ENCODE peak calls at places on chromosome 22, in eight cellular contexts. X is stimulated activated CD4-positive, alpha-beta T cell treated with anti-CD3 and anti-CD28 coated beads, Interleukin-12 subunit alpha, Interleukin-12 subunit beta, amount 100 ng/mL, for 48 hours; G is kidney; O is suprapubic skin; R is ACHN; H is A549; S is NCI-H1694 treated with DMSO at 0.1 percent for 48 hours; I is H7. W is an unnamed sample.

GRCh38 chr22:19341500-19341899 is 50.0 kb upstream of the CLTCL1 start:
- DNase-seq in X (no peak), G (no peak), O (no peak), R (no peak), H (no peak), S (no peak), I (no peak), W (no peak)

GRCh38 chr22:37230673-37231405 is 13.2 kb downstream of the RAC2 start:
- DNase-seq in X (peak; percentile 83), G (no peak), O (no peak), R (no peak), H (no peak), S (no peak), I (peak; percentile 38), W (no peak)

GRCh38 chr22:27510024-27510423 is 291.5 kb downstream of the MN1 start:
- DNase-seq in X (no peak), G (no peak), O (no peak), R (no peak), H (no peak), S (no peak), I (no peak), W (no peak)

GRCh38 chr22:20203142-20204099 is 52.6 kb upstream of the CCDC188 start:
- DNase-seq in X (no peak), G (no peak), O (no peak), R (peak; percentile 39), H (no peak), S (no peak), I (peak; percentile 87), W (no peak)

GRCh38 chr22:30753701-30754100 is 59.0 kb downstream of the OSBP2 start:
- DNase-seq in X (no peak), G (no peak), O (no peak), R (no peak), H (no peak), S (no peak), I (no peak), W (no peak)

GRCh38 chr22:39994046-39994565 is 648 bp upstream of the FAM83F start:
- DNase-seq in X (peak; percentile 15), G (peak; percentile 48), O (no peak), R (no peak), H (no peak), S (no peak), I (no peak), W (no peak)

GRCh38 chr22:33271390-33272161 is 213.4 kb upstream of the SYN3 start:
- DNase-seq in X (no peak), G (no peak), O (no peak), R (no peak), H (no peak), S (peak; percentile 60), I (no peak), W (no peak)

GRCh38 chr22:29632672-29633071 is 29.2 kb downstream of the NF2 start:
- DNase-seq in X (no peak), G (no peak), O (no peak), R (no peak), H (no peak), S (no peak), I (no peak), W (no peak)

GRCh38 chr22:37045958-37046357 is 5.6 kb upstream of the KCTD17 start:
- DNase-seq in X (no peak), G (no peak), O (no peak), R (peak; percentile 64), H (peak; percentile 51), S (peak; percentile 60), I (peak; percentile 86), W (peak; percentile 42)

GRCh38 chr22:35541254-35541748 is 670 bp downstream of the RASD2 start:
- DNase-seq in X (no peak), G (no peak), O (no peak), R (peak; percentile 10), H (no peak), S (no peak), I (peak; percentile 84), W (peak; percentile 29)

GRCh38 chr22:46085831-46086576 is 64.3 kb upstream of the PPARA start:
- DNase-seq in X (no peak), G (peak; percentile 95), O (peak; percentile 95), R (no peak), H (peak; percentile 90), S (no peak), I (no peak), W (no peak)

GRCh38 chr22:50192056-50192824 is 6.5 kb downstream of the TRABD start:
- DNase-seq in X (no peak), G (peak; percentile 76), O (no peak), R (no peak), H (no peak), S (no peak), I (no peak), W (no peak)

GRCh38 chr22:19407649-19408606 is 23.6 kb downstream of the HIRA start:
- DNase-seq in X (no peak), G (peak; percentile 66), O (no peak), R (no peak), H (no peak), S (no peak), I (no peak), W (peak; percentile 94)

GRCh38 chr22:22908941-22909604 is 21.5 kb downstream of the IGLL5 start:
- DNase-seq in X (no peak), G (peak; percentile 4), O (no peak), R (no peak), H (no peak), S (no peak), I (no peak), W (no peak)

W was measured in NCI-H524.